ENCODE peak calls at places on chromosomes 7 and 10, in four cellular contexts. N is GM12878, V is HepG2, P is K562. C is an unnamed sample.

GRCh38 chr10:79468015-79468560 is 22.7 kb upstream of the ZCCHC24 start:
- DNase-seq in V (no peak), N (no peak), P (peak; percentile 56), C (no peak)

GRCh38 chr10:113631680-113632079 is 32.2 kb downstream of the NRAP start:
- DNase-seq in N (no peak), V (no peak), P (no peak), C (no peak)

GRCh38 chr7:105805619-105806018 is 70.8 kb downstream of the ATXN7L1 start:
- DNase-seq in N (no peak), V (no peak), P (no peak), C (peak; percentile 59)

GRCh38 chr10:96606216-96606615 is 19.4 kb upstream of the TM9SF3 start:
- DNase-seq in P (no peak), V (no peak), N (no peak), C (no peak)

GRCh38 chr10:29585488-29585976 is 49.2 kb downstream of the SVIL start:
- DNase-seq in N (no peak), V (no peak), P (no peak), C (peak; percentile 72)

GRCh38 chr7:80622531-80622930 is 15.9 kb upstream of the CD36 start:
- DNase-seq in P (no peak), N (no peak), V (no peak), C (no peak)

GRCh38 chr10:51000976-51001375 is 73.3 kb upstream of the PRKG1 start:
- DNase-seq in P (no peak), N (no peak), V (no peak), C (no peak)

GRCh38 chr7:128697301-128697905 is 25.3 kb downstream of the GARIN1A start:
- DNase-seq in V (peak; percentile 21), N (no peak), P (peak; percentile 93), C (peak; percentile 83)

GRCh38 chr10:50310560-50311174 is 59.4 kb upstream of the ASAH2 start:
- DNase-seq in N (no peak), P (peak; percentile 88), V (peak; percentile 17), C (peak; percentile 76)

GRCh38 chr10:24214762-24215161 is 5.8 kb downstream of the KIAA1217 start:
- DNase-seq in V (no peak), N (no peak), P (no peak), C (no peak)

GRCh38 chr10:23194966-23195845 is 3.1 kb downstream of the PTF1A start:
- DNase-seq in P (no peak), V (no peak), N (no peak), C (no peak)

GRCh38 chr7:2638224-2638991 is 6.6 kb downstream of the TTYH3 start:
- DNase-seq in N (no peak), P (no peak), V (peak; percentile 76), C (no peak)

GRCh38 chr7:29207469-29207868 is 12.9 kb downstream of the CHN2 start:
- DNase-seq in P (no peak), V (peak; percentile 67), N (no peak), C (no peak)

GRCh38 chr10:119370046-119370770 is 162.8 kb downstream of the GRK5 start:
- DNase-seq in P (no peak), V (no peak), N (no peak), C (no peak)

GRCh38 chr7:49596701-49597491 is 176.5 kb upstream of the VWC2 start:
- DNase-seq in V (no peak), N (no peak), P (no peak), C (no peak)

GRCh38 chr7:94294471-94295131 is 100.1 kb upstream of the COL1A2 start:
- DNase-seq in V (no peak), P (no peak), N (no peak), C (no peak)

GRCh38 chr7:48144291-48144768 is 26.9 kb upstream of the ABCA13 start:
- DNase-seq in N (no peak), P (no peak), V (peak; percentile 95), C (no peak)

GRCh38 chr10:125026974-125027735 is 85.2 kb downstream of the ZRANB1 start:
- DNase-seq in P (no peak), N (no peak), V (no peak), C (no peak)

GRCh38 chr10:78205457-78205856 is 171.8 kb downstream of the RPS24 start:
- DNase-seq in N (no peak), V (no peak), P (no peak), C (no peak)

GRCh38 chr7:155857141-155857540 is 44.9 kb upstream of the SHH start:
- DNase-seq in V (no peak), N (no peak), P (no peak), C (no peak)

GRCh38 chr7:37357277-37357996 is 91.2 kb downstream of the ELMO1 start:
- DNase-seq in N (no peak), V (no peak), P (peak; percentile 80), C (no peak)

GRCh38 chr7:115135769-115136410 is 214.0 kb downstream of the MDFIC start:
- DNase-seq in N (no peak), P (no peak), V (peak; percentile 44), C (no peak)

GRCh38 chr10:76902949-76903348 is 734.7 kb downstream of the KCNMA1 start:
- DNase-seq in N (no peak), V (no peak), P (peak; percentile 31), C (peak; percentile 80)

GRCh38 chr10:125584954-125585353 is 98.0 kb downstream of the TEX36 start:
- DNase-seq in P (no peak), V (no peak), N (no peak), C (no peak)

GRCh38 chr10:86122646-86123045 is 243.9 kb downstream of the GRID1 start:
- DNase-seq in V (no peak), P (no peak), N (no peak), C (no peak)

GRCh38 chr7:154759989-154760388 is 242.9 kb downstream of the PAXIP1 start:
- DNase-seq in P (no peak), N (no peak), V (no peak), C (no peak)

GRCh38 chr10:59265140-59265539 is 88.7 kb downstream of the PHYHIPL start:
- DNase-seq in P (no peak), V (no peak), N (no peak), C (no peak)

GRCh38 chr10:79400567-79401004 is 44.8 kb downstream of the ZCCHC24 start:
- DNase-seq in V (peak; percentile 37), N (no peak), P (peak; percentile 89), C (peak; percentile 71)

GRCh38 chr10:23275355-23275754 is 69.2 kb downstream of the C10orf67 start:
- DNase-seq in N (no peak), P (no peak), V (peak; percentile 3), C (no peak)

GRCh38 chr7:94044806-94045205 is 40.7 kb upstream of the BET1 start:
- DNase-seq in P (no peak), V (no peak), N (no peak), C (no peak)

GRCh38 chr10:33820531-33820930 is 486.1 kb upstream of the NRP1 start:
- DNase-seq in V (no peak), N (no peak), P (no peak), C (no peak)

GRCh38 chr10:21989453-21990154 is 13.9 kb downstream of the DNAJC1 start:
- DNase-seq in V (peak; percentile 53), P (peak; percentile 79), N (no peak), C (peak; percentile 64)

GRCh38 chr7:98193474-98194180 is 17.6 kb upstream of the BHLHA15 start:
- DNase-seq in N (no peak), P (no peak), V (no peak), C (no peak)

GRCh38 chr10:112388548-112388947 is 14.6 kb downstream of the ACSL5 start:
- DNase-seq in V (no peak), P (no peak), N (no peak), C (no peak)

GRCh38 chr10:12013926-12014325 is 28.7 kb downstream of the UPF2 start:
- DNase-seq in P (no peak), V (no peak), N (no peak), C (no peak)

GRCh38 chr7:1058821-1059199 is 14.5 kb downstream of the GPR146 start:
- DNase-seq in P (peak; percentile 48), N (no peak), V (no peak), C (no peak)

GRCh38 chr7:24622646-24623182 is 49.5 kb downstream of the PALS2 start:
- DNase-seq in N (no peak), V (no peak), P (no peak), C (no peak)

GRCh38 chr10:82660205-82660604 is 785.2 kb downstream of the NRG3 start:
- DNase-seq in P (no peak), V (no peak), N (no peak), C (no peak)
- TF ChIP-seq CREM in P (no peak), V (no peak), N (no peak), C (no peak)

DNA sequence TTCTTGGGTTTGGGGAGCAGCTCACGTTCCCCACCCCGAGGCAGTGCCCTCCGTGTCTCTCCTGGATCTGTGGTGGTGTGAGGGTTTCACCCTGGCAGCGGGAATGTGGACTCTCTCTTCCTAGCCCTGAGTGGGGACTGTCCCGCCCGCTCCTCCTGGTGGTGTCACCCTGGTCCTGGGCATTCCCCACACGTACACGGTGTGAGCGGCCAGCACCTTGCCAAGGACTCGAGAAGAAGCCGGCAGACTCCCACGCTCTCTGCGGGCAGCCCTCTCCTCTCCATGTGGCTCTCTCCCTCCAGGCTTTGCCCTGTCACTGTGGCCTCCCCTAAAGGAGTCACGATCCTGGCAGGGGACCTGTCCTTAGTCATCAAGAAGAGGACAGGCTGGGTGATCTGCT is 24.0 kb downstream of the DPYSL4 start:
- DNase-seq in P (no peak), N (no peak), V (no peak), C (no peak)
- TF ChIP-seq CBFB in P (no peak), N (no peak), V (no peak), C (no peak)

GRCh38 chr10:3980660-3981059 is 195.7 kb upstream of the KLF6 start:
- DNase-seq in N (no peak), P (no peak), V (no peak), C (no peak)

GRCh38 chr10:3986407-3987141 is 201.6 kb upstream of the KLF6 start:
- DNase-seq in V (no peak), N (no peak), P (no peak), C (no peak)

GRCh38 chr10:3981300-3981699 is 196.3 kb upstream of the KLF6 start:
- DNase-seq in V (no peak), P (no peak), N (no peak), C (no peak)

GRCh38 chr10:3980139-3980538 is 195.1 kb upstream of the KLF6 start:
- DNase-seq in N (no peak), P (no peak), V (no peak), C (no peak)

GRCh38 chr10:3982746-3983442 is 197.9 kb upstream of the KLF6 start:
- DNase-seq in V (no peak), P (no peak), N (no peak), C (no peak)
- TF ChIP-seq CREM in V (no peak), P (no peak), N (no peak), C (no peak)

GRCh38 chr7:14507617-14508016 is 394.9 kb downstream of the DGKB start:
- DNase-seq in N (no peak), P (no peak), V (no peak), C (no peak)
- TF ChIP-seq CBFB in N (no peak), P (no peak), V (no peak), C (no peak)

DNA sequence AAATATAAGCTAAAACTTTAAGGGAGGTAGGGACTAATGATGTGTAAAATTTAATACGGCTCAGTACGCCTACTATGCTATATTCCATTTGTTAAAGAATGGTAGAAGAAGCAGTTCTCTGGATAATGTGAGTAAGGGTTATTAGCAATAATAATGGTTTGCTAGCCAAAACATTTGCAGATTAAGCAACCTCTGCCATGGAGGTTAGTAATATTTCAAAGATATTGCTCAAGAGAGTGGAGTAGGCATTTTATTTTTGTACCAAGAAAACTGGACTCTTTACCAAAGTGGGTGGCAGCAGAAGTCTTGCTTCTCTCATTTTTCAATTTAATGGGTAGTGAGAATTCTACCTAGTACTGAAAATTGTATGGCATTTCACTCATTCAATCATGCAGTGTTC is 158.9 kb upstream of the TMEM106B start:
- DNase-seq in N (no peak), P (no peak), V (no peak), C (no peak)
- TF ChIP-seq CREM in N (no peak), P (no peak), V (no peak), C (no peak)

C was measured in WTC11.